ENCODE peak calls at places on chromosomes 5 and 9, in six cellular contexts. One of them, this sample, is unnamed.

GRCh38 chr9:105963700-105964099 is 269.4 kb downstream of the TMEM38B start:
- DNase-seq in prostate gland: no peak
- DNase-seq in uterus: no peak
- DNase-seq in transverse colon: no peak
- DNase-seq in suprapubic skin: no peak
- DNase-seq in stomach: no peak
- DNase-seq in this sample: no peak

GRCh38 chr5:9456435-9457042 is 89.3 kb downstream of the SEMA5A start:
- DNase-seq in transverse colon: no peak
- DNase-seq in prostate gland: no peak
- DNase-seq in stomach: no peak
- DNase-seq in suprapubic skin: no peak
- DNase-seq in uterus: no peak
- DNase-seq in this sample: no peak

GRCh38 chr5:102747386-102748166 is 7.5 kb upstream of the PAM start:
- DNase-seq in prostate gland: no peak
- DNase-seq in stomach: no peak
- DNase-seq in suprapubic skin: no peak
- DNase-seq in transverse colon: no peak
- DNase-seq in uterus: no peak
- DNase-seq in this sample: no peak

GRCh38 chr5:21688655-21689054 is 1164.5 kb downstream of the CDH12 start:
- DNase-seq in uterus: no peak
- DNase-seq in prostate gland: no peak
- DNase-seq in transverse colon: no peak
- DNase-seq in stomach: no peak
- DNase-seq in suprapubic skin: no peak
- DNase-seq in this sample: no peak

GRCh38 chr9:76687861-76688374 is 76.3 kb upstream of the PCA3 start:
- DNase-seq in prostate gland: no peak
- DNase-seq in suprapubic skin: no peak
- DNase-seq in transverse colon: no peak
- DNase-seq in stomach: peak; percentile 27
- DNase-seq in uterus: no peak
- DNase-seq in this sample: no peak

GRCh38 chr5:172175263-172175719 is 12.7 kb downstream of the STK10 start:
- DNase-seq in transverse colon: peak; percentile 83
- DNase-seq in uterus: no peak
- DNase-seq in prostate gland: no peak
- DNase-seq in suprapubic skin: no peak
- DNase-seq in stomach: peak; percentile 63
- DNase-seq in this sample: no peak

GRCh38 chr5:57832873-57833272 is 350.3 kb upstream of the ACTBL2 start:
- DNase-seq in stomach: no peak
- DNase-seq in prostate gland: no peak
- DNase-seq in uterus: no peak
- DNase-seq in suprapubic skin: no peak
- DNase-seq in transverse colon: no peak
- DNase-seq in this sample: no peak

GRCh38 chr9:69180670-69181069 is 6.6 kb downstream of the TJP2 start:
- DNase-seq in uterus: peak; percentile 63
- DNase-seq in transverse colon: peak; percentile 22
- DNase-seq in prostate gland: peak; percentile 47
- DNase-seq in stomach: peak; percentile 54
- DNase-seq in suprapubic skin: no peak
- DNase-seq in this sample: no peak

GRCh38 chr9:124810513-124811355 is 33.8 kb downstream of the OLFML2A start:
- DNase-seq in prostate gland: no peak
- DNase-seq in uterus: no peak
- DNase-seq in suprapubic skin: no peak
- DNase-seq in stomach: no peak
- DNase-seq in transverse colon: no peak
- DNase-seq in this sample: no peak

GRCh38 chr9:36725777-36726356 is 153.2 kb downstream of the MELK start:
- DNase-seq in uterus: no peak
- DNase-seq in prostate gland: no peak
- DNase-seq in transverse colon: no peak
- DNase-seq in suprapubic skin: no peak
- DNase-seq in stomach: no peak
- DNase-seq in this sample: no peak

GRCh38 chr5:171801839-171802238 is 16.2 kb downstream of the SMIM23 start:
- DNase-seq in suprapubic skin: no peak
- DNase-seq in stomach: no peak
- DNase-seq in prostate gland: no peak
- DNase-seq in uterus: no peak
- DNase-seq in transverse colon: no peak
- DNase-seq in this sample: no peak

GRCh38 chr9:137579259-137579604 is 507 bp upstream of the DPH7 start:
- DNase-seq in stomach: no peak
- DNase-seq in prostate gland: no peak
- DNase-seq in uterus: no peak
- DNase-seq in suprapubic skin: no peak
- DNase-seq in transverse colon: no peak
- DNase-seq in this sample: no peak
- TF ChIP-seq POLR2A in stomach: no peak
- TF ChIP-seq POLR2A in prostate gland: no peak
- TF ChIP-seq POLR2A in uterus: no peak
- TF ChIP-seq POLR2A in suprapubic skin: no peak
- TF ChIP-seq POLR2A in transverse colon: no peak
- TF ChIP-seq POLR2A in this sample: no peak

GRCh38 chr9:129471201-129472019 is 149.5 kb downstream of the C9orf50 start:
- DNase-seq in prostate gland: no peak
- DNase-seq in suprapubic skin: no peak
- DNase-seq in transverse colon: no peak
- DNase-seq in uterus: no peak
- DNase-seq in stomach: no peak
- DNase-seq in this sample: no peak
- H3K4me1 ChIP-seq in prostate gland: no peaks in the 10 kb centered on the region
- H3K4me1 ChIP-seq in suprapubic skin: peaks cover 34% of the 10 kb centered on the region
- H3K4me1 ChIP-seq in transverse colon: no peaks in the 10 kb centered on the region
- H3K4me1 ChIP-seq in uterus: no peaks in the 10 kb centered on the region
- H3K4me1 ChIP-seq in stomach: peaks cover 23% of the 10 kb centered on the region
- H3K4me1 ChIP-seq in this sample: peaks cover 30% of the 10 kb centered on the region

GRCh38 chr5:134874831-134875655 is 872 bp downstream of the TXNDC15 start:
- DNase-seq in uterus: peak; percentile 77
- DNase-seq in suprapubic skin: no peak
- DNase-seq in prostate gland: peak; percentile 14
- DNase-seq in stomach: peak; percentile 42
- DNase-seq in transverse colon: peak; percentile 67
- DNase-seq in this sample: peak; percentile 80
- TF ChIP-seq POLR2A in uterus: no peak
- TF ChIP-seq POLR2A in suprapubic skin: no peak
- TF ChIP-seq POLR2A in prostate gland: no peak
- TF ChIP-seq POLR2A in stomach: no peak
- TF ChIP-seq POLR2A in transverse colon: no peak
- TF ChIP-seq POLR2A in this sample: no peak

GRCh38 chr5:56733580-56733979 is 81.8 kb upstream of the MAP3K1 start:
- DNase-seq in transverse colon: no peak
- DNase-seq in prostate gland: peak; percentile 6
- DNase-seq in suprapubic skin: no peak
- DNase-seq in uterus: no peak
- DNase-seq in stomach: no peak
- DNase-seq in this sample: no peak

GRCh38 chr5:56732147-56732546 is 83.2 kb upstream of the MAP3K1 start:
- DNase-seq in suprapubic skin: no peak
- DNase-seq in transverse colon: no peak
- DNase-seq in prostate gland: no peak
- DNase-seq in uterus: no peak
- DNase-seq in stomach: no peak
- DNase-seq in this sample: no peak

GRCh38 chr5:56735845-56736641 is 79.3 kb upstream of the MAP3K1 start:
- DNase-seq in suprapubic skin: no peak
- DNase-seq in prostate gland: no peak
- DNase-seq in transverse colon: no peak
- DNase-seq in stomach: no peak
- DNase-seq in uterus: no peak
- DNase-seq in this sample: no peak

GRCh38 chr5:56737002-56737621 is 78.2 kb upstream of the MAP3K1 start:
- DNase-seq in uterus: no peak
- DNase-seq in suprapubic skin: no peak
- DNase-seq in prostate gland: no peak
- DNase-seq in stomach: no peak
- DNase-seq in transverse colon: no peak
- DNase-seq in this sample: no peak

DNA sequence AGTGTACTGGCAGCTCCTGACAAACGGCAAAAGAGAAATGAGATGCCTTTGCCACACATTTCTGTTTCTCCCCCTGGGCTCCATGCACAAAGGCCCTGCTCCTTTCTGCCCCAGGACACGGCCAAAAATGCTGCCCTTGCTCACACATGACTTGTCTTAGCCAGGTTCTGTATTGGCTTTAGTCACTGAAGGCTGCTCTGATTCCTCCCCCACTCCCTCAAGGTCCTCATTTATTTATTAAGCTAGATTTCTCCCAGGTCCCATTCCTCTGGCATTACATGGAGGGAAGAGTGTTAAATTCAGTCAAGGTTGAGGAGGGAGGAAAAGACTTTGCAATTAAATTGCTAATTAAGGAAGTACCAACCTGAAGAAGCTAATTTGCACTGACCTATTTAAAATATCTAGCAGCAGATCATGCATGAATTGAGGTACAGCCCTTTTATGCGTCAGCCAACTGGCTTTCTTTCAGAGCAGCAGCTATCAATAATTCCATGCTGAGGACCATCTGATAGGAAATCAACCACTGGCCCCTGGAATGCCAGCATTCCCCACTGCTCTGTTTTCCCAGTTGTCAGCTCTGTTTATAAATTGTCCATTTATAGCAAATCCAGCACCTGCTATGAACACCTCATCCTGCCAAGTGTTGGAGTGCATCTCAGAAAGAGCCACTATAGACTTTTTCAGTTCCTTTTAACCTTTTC is 81.1 kb upstream of the MAP3K1 start:
- DNase-seq in uterus: no peak
- DNase-seq in stomach: no peak
- DNase-seq in suprapubic skin: no peak
- DNase-seq in transverse colon: no peak
- DNase-seq in prostate gland: no peak
- DNase-seq in this sample: no peak
- H3K4me1 ChIP-seq in uterus: no peaks in the 10 kb centered on the region
- H3K4me1 ChIP-seq in stomach: peaks cover 8% of the 10 kb centered on the region
- H3K4me1 ChIP-seq in suprapubic skin: peaks cover 40% of the 10 kb centered on the region
- H3K4me1 ChIP-seq in transverse colon: no peaks in the 10 kb centered on the region
- H3K4me1 ChIP-seq in prostate gland: no peaks in the 10 kb centered on the region
- H3K4me1 ChIP-seq in this sample: no peaks in the 10 kb centered on the region